ENCODE peak calls at places on chromosome 13, in five cellular contexts. One of them, this sample, is unnamed.

GRCh38 chr13:103517066-103517767 is 451.0 kb upstream of the SLC10A2 start:
- DNase-seq in activated CD4-positive, alpha-beta T cell treated with anti-CD3 and anti-CD28 coated beads, Interleukin-2, amount 10 ng/mL, durations not matched to agents 7 days and 5 days: no peak
- DNase-seq in EH: no peak
- DNase-seq in SK-N-DZ: no peak
- DNase-seq in stimulated activated naive CD8-positive, alpha-beta T cell treated with anti-CD3 and anti-CD28 coated beads, Interleukin-15, Interleukin-2, amounts not matched to agents 100 U/mL and 50 U/mL, for 24 hours: no peak
- DNase-seq in this sample: peak

GRCh38 chr13:41516166-41516565 is 58.8 kb downstream of the RGCC start:
- DNase-seq in activated CD4-positive, alpha-beta T cell treated with anti-CD3 and anti-CD28 coated beads, Interleukin-2, amount 10 ng/mL, durations not matched to agents 7 days and 5 days: no peak
- DNase-seq in EH: no peak
- DNase-seq in SK-N-DZ: no peak
- DNase-seq in stimulated activated naive CD8-positive, alpha-beta T cell treated with anti-CD3 and anti-CD28 coated beads, Interleukin-15, Interleukin-2, amounts not matched to agents 100 U/mL and 50 U/mL, for 24 hours: no peak
- DNase-seq in this sample: no peak

GRCh38 chr13:108629353-108629752 is at the start of gene MYO16:
- DNase-seq in activated CD4-positive, alpha-beta T cell treated with anti-CD3 and anti-CD28 coated beads, Interleukin-2, amount 10 ng/mL, durations not matched to agents 7 days and 5 days: no peak
- DNase-seq in EH: no peak
- DNase-seq in SK-N-DZ: no peak
- DNase-seq in stimulated activated naive CD8-positive, alpha-beta T cell treated with anti-CD3 and anti-CD28 coated beads, Interleukin-15, Interleukin-2, amounts not matched to agents 100 U/mL and 50 U/mL, for 24 hours: no peak
- DNase-seq in this sample: no peak

GRCh38 chr13:66887088-66887487 is 343.0 kb downstream of the PCDH9 start:
- DNase-seq in activated CD4-positive, alpha-beta T cell treated with anti-CD3 and anti-CD28 coated beads, Interleukin-2, amount 10 ng/mL, durations not matched to agents 7 days and 5 days: no peak
- DNase-seq in EH: peak
- DNase-seq in SK-N-DZ: no peak
- DNase-seq in stimulated activated naive CD8-positive, alpha-beta T cell treated with anti-CD3 and anti-CD28 coated beads, Interleukin-15, Interleukin-2, amounts not matched to agents 100 U/mL and 50 U/mL, for 24 hours: no peak
- DNase-seq in this sample: peak

GRCh38 chr13:22871248-22871647 is 309.5 kb upstream of the SGCG start:
- DNase-seq in activated CD4-positive, alpha-beta T cell treated with anti-CD3 and anti-CD28 coated beads, Interleukin-2, amount 10 ng/mL, durations not matched to agents 7 days and 5 days: no peak
- DNase-seq in EH: no peak
- DNase-seq in SK-N-DZ: no peak
- DNase-seq in stimulated activated naive CD8-positive, alpha-beta T cell treated with anti-CD3 and anti-CD28 coated beads, Interleukin-15, Interleukin-2, amounts not matched to agents 100 U/mL and 50 U/mL, for 24 hours: no peak
- DNase-seq in this sample: no peak

GRCh38 chr13:113531041-113531873 is 40.7 kb upstream of the DCUN1D2 start:
- DNase-seq in activated CD4-positive, alpha-beta T cell treated with anti-CD3 and anti-CD28 coated beads, Interleukin-2, amount 10 ng/mL, durations not matched to agents 7 days and 5 days: no peak
- DNase-seq in EH: no peak
- DNase-seq in SK-N-DZ: no peak
- DNase-seq in stimulated activated naive CD8-positive, alpha-beta T cell treated with anti-CD3 and anti-CD28 coated beads, Interleukin-15, Interleukin-2, amounts not matched to agents 100 U/mL and 50 U/mL, for 24 hours: no peak
- DNase-seq in this sample: no peak

GRCh38 chr13:114012921-114013320 is 39.0 kb upstream of the C13orf46 start:
- DNase-seq in activated CD4-positive, alpha-beta T cell treated with anti-CD3 and anti-CD28 coated beads, Interleukin-2, amount 10 ng/mL, durations not matched to agents 7 days and 5 days: no peak
- DNase-seq in EH: no peak
- DNase-seq in SK-N-DZ: no peak
- DNase-seq in stimulated activated naive CD8-positive, alpha-beta T cell treated with anti-CD3 and anti-CD28 coated beads, Interleukin-15, Interleukin-2, amounts not matched to agents 100 U/mL and 50 U/mL, for 24 hours: no peak
- DNase-seq in this sample: no peak

GRCh38 chr13:39490136-39490535 is 112.9 kb downstream of the LHFPL6 start:
- DNase-seq in activated CD4-positive, alpha-beta T cell treated with anti-CD3 and anti-CD28 coated beads, Interleukin-2, amount 10 ng/mL, durations not matched to agents 7 days and 5 days: no peak
- DNase-seq in EH: peak
- DNase-seq in SK-N-DZ: no peak
- DNase-seq in stimulated activated naive CD8-positive, alpha-beta T cell treated with anti-CD3 and anti-CD28 coated beads, Interleukin-15, Interleukin-2, amounts not matched to agents 100 U/mL and 50 U/mL, for 24 hours: no peak
- DNase-seq in this sample: no peak

GRCh38 chr13:107456431-107456830 is 758.9 kb downstream of the LIG4 start:
- DNase-seq in activated CD4-positive, alpha-beta T cell treated with anti-CD3 and anti-CD28 coated beads, Interleukin-2, amount 10 ng/mL, durations not matched to agents 7 days and 5 days: no peak
- DNase-seq in EH: no peak
- DNase-seq in SK-N-DZ: no peak
- DNase-seq in stimulated activated naive CD8-positive, alpha-beta T cell treated with anti-CD3 and anti-CD28 coated beads, Interleukin-15, Interleukin-2, amounts not matched to agents 100 U/mL and 50 U/mL, for 24 hours: no peak
- DNase-seq in this sample: no peak

GRCh38 chr13:65913173-65913572 is 1317.0 kb downstream of the PCDH9 start:
- DNase-seq in activated CD4-positive, alpha-beta T cell treated with anti-CD3 and anti-CD28 coated beads, Interleukin-2, amount 10 ng/mL, durations not matched to agents 7 days and 5 days: no peak
- DNase-seq in EH: peak
- DNase-seq in SK-N-DZ: no peak
- DNase-seq in stimulated activated naive CD8-positive, alpha-beta T cell treated with anti-CD3 and anti-CD28 coated beads, Interleukin-15, Interleukin-2, amounts not matched to agents 100 U/mL and 50 U/mL, for 24 hours: no peak
- DNase-seq in this sample: no peak

GRCh38 chr13:45916036-45916435 is 64.5 kb upstream of the SIAH3 start:
- DNase-seq in activated CD4-positive, alpha-beta T cell treated with anti-CD3 and anti-CD28 coated beads, Interleukin-2, amount 10 ng/mL, durations not matched to agents 7 days and 5 days: no peak
- DNase-seq in EH: no peak
- DNase-seq in SK-N-DZ: peak
- DNase-seq in stimulated activated naive CD8-positive, alpha-beta T cell treated with anti-CD3 and anti-CD28 coated beads, Interleukin-15, Interleukin-2, amounts not matched to agents 100 U/mL and 50 U/mL, for 24 hours: no peak
- DNase-seq in this sample: peak

GRCh38 chr13:26021516-26021915 is 30.3 kb downstream of the SHISA2 start:
- DNase-seq in activated CD4-positive, alpha-beta T cell treated with anti-CD3 and anti-CD28 coated beads, Interleukin-2, amount 10 ng/mL, durations not matched to agents 7 days and 5 days: no peak
- DNase-seq in EH: no peak
- DNase-seq in SK-N-DZ: no peak
- DNase-seq in stimulated activated naive CD8-positive, alpha-beta T cell treated with anti-CD3 and anti-CD28 coated beads, Interleukin-15, Interleukin-2, amounts not matched to agents 100 U/mL and 50 U/mL, for 24 hours: no peak
- DNase-seq in this sample: no peak

GRCh38 chr13:105798541-105798940 is 736.9 kb downstream of the EFNB2 start:
- DNase-seq in activated CD4-positive, alpha-beta T cell treated with anti-CD3 and anti-CD28 coated beads, Interleukin-2, amount 10 ng/mL, durations not matched to agents 7 days and 5 days: no peak
- DNase-seq in EH: no peak
- DNase-seq in SK-N-DZ: no peak
- DNase-seq in stimulated activated naive CD8-positive, alpha-beta T cell treated with anti-CD3 and anti-CD28 coated beads, Interleukin-15, Interleukin-2, amounts not matched to agents 100 U/mL and 50 U/mL, for 24 hours: no peak
- DNase-seq in this sample: no peak

GRCh38 chr13:65155861-65156260 is 2074.3 kb downstream of the PCDH9 start:
- DNase-seq in activated CD4-positive, alpha-beta T cell treated with anti-CD3 and anti-CD28 coated beads, Interleukin-2, amount 10 ng/mL, durations not matched to agents 7 days and 5 days: no peak
- DNase-seq in EH: no peak
- DNase-seq in SK-N-DZ: no peak
- DNase-seq in stimulated activated naive CD8-positive, alpha-beta T cell treated with anti-CD3 and anti-CD28 coated beads, Interleukin-15, Interleukin-2, amounts not matched to agents 100 U/mL and 50 U/mL, for 24 hours: no peak
- DNase-seq in this sample: no peak

GRCh38 chr13:35714588-35714987 is 238.1 kb upstream of the MAB21L1 start:
- DNase-seq in activated CD4-positive, alpha-beta T cell treated with anti-CD3 and anti-CD28 coated beads, Interleukin-2, amount 10 ng/mL, durations not matched to agents 7 days and 5 days: no peak
- DNase-seq in EH: peak
- DNase-seq in SK-N-DZ: peak
- DNase-seq in stimulated activated naive CD8-positive, alpha-beta T cell treated with anti-CD3 and anti-CD28 coated beads, Interleukin-15, Interleukin-2, amounts not matched to agents 100 U/mL and 50 U/mL, for 24 hours: no peak
- DNase-seq in this sample: peak